ENCODE peak calls at places on chromosomes 13 and 19, in seven cellular contexts. P is A549, K is H1, I is left lung, G is Karpas-422, S is BE2C, Y is tibial artery. A is an unnamed sample.

GRCh38 chr19:40348961-40349507 is 539 bp downstream of the PLD3 start:
- DNase-seq in G (no peak), P (peak; percentile 89), Y (no peak), S (no peak), K (no peak), I (no peak), A (no peak)

GRCh38 chr13:39818953-39819352 is 163.5 kb downstream of the COG6 start:
- DNase-seq in I (no peak), Y (no peak), S (no peak), P (no peak), G (no peak), K (no peak), A (no peak)

GRCh38 chr13:107644136-107644535 is 571.2 kb downstream of the LIG4 start:
- DNase-seq in G (no peak), P (no peak), Y (no peak), S (no peak), I (no peak), K (no peak), A (no peak)

GRCh38 chr13:49690133-49690989 is 925 bp downstream of the EBPL start:
- DNase-seq in P (peak; percentile 36), I (no peak), Y (no peak), S (peak; percentile 25), K (no peak), G (no peak), A (no peak)

GRCh38 chr19:3408996-3409345 is 42.6 kb downstream of the NFIC start:
- DNase-seq in P (no peak), I (no peak), S (no peak), Y (no peak), G (no peak), K (no peak), A (no peak)

GRCh38 chr13:89749888-89750287 is 1597.6 kb upstream of the MIR17HG start:
- DNase-seq in I (no peak), P (no peak), S (no peak), Y (no peak), K (no peak), G (no peak), A (no peak)

GRCh38 chr19:42540071-42540553 is 11.8 kb upstream of the CEACAM1 start:
- DNase-seq in P (no peak), Y (no peak), G (no peak), S (no peak), K (no peak), I (no peak), A (peak; percentile 13)

GRCh38 chr13:45683701-45684100 is 18.4 kb upstream of the CBY2 start:
- DNase-seq in Y (no peak), G (no peak), I (no peak), K (no peak), S (no peak), P (no peak), A (no peak)

GRCh38 chr19:9345005-9345404 is 17.8 kb upstream of the ZNF177 start:
- DNase-seq in Y (no peak), G (no peak), K (no peak), P (no peak), S (no peak), I (no peak), A (no peak)
- H3K9me3 ChIP-seq in Y (peaks cover 83% of the 10 kb centered on the region), G (peaks cover 50% of the 10 kb centered on the region), K (peaks cover 67% of the 10 kb centered on the region), P (peaks cover 86% of the 10 kb centered on the region), S (peaks cover 13% of the 10 kb centered on the region), I (peaks cover 100% of the 10 kb centered on the region), A (peaks cover 84% of the 10 kb centered on the region)

GRCh38 chr13:59145381-59145780 is 1018.3 kb downstream of the DIAPH3 start:
- DNase-seq in K (no peak), I (no peak), G (no peak), Y (no peak), P (no peak), S (no peak), A (no peak)

DNA sequence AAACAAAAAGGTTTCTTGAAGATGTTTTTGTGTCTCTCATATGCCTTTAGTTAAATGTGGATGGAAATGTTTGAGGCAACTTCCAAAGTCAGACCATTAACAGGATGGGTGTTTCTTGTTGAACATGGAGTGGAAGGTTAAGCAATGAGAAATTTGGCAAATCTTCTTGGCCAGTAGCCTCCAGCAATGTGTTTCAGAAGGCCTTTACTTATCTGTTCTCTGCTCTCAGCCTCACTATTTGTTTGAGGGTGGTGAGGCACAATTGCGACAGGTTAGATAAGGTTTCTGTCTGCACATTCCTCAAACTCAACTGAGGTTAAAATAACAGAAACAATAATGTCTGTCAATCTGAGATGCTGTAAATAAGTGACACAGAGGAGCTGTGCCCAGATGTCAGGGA is 1019.0 kb downstream of the DIAPH3 start:
- DNase-seq in K (no peak), Y (no peak), G (no peak), S (no peak), I (no peak), P (no peak), A (no peak)
- H3K9me3 ChIP-seq in K (no peaks in the 10 kb centered on the region), Y (no peaks in the 10 kb centered on the region), G (no peaks in the 10 kb centered on the region), S (no peaks in the 10 kb centered on the region), I (no peaks in the 10 kb centered on the region), P (no peaks in the 10 kb centered on the region), A (no peaks in the 10 kb centered on the region)

DNA sequence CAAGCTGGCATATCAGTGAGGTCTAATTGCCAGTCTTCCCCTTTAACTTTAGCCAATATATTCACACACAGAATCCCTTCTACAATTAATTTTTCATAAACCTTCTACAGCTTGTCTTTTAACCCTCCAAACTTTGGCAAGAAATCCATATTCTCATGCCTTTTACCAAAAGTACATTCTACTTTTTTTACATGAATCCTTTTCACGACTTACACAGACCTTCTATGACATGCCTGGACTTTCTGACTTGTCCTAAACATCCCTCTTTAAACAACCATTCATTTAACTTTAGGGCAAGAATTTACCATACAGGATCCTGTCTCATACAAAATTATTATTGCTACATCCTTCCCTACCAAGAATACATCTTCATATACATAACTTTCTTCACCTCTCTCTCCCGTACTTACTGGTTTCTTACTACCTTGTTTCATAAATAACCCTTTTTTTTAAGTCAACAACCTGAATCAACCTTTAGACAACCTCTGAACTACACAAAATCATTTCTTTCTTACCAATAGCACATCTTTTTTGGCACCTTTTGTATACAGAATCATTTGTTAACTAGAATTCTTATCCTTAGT is 23.5 kb downstream of the ZNF544 start:
- DNase-seq in S (no peak), I (no peak), Y (no peak), K (no peak), G (peak; percentile 66), P (no peak), A (no peak)
- H3K9me3 ChIP-seq in S (peaks cover 11% of the 10 kb centered on the region), I (peaks cover 100% of the 10 kb centered on the region), Y (peaks cover 99% of the 10 kb centered on the region), K (peaks cover 93% of the 10 kb centered on the region), G (peaks cover 70% of the 10 kb centered on the region), P (peaks cover 98% of the 10 kb centered on the region), A (peaks cover 95% of the 10 kb centered on the region)

DNA sequence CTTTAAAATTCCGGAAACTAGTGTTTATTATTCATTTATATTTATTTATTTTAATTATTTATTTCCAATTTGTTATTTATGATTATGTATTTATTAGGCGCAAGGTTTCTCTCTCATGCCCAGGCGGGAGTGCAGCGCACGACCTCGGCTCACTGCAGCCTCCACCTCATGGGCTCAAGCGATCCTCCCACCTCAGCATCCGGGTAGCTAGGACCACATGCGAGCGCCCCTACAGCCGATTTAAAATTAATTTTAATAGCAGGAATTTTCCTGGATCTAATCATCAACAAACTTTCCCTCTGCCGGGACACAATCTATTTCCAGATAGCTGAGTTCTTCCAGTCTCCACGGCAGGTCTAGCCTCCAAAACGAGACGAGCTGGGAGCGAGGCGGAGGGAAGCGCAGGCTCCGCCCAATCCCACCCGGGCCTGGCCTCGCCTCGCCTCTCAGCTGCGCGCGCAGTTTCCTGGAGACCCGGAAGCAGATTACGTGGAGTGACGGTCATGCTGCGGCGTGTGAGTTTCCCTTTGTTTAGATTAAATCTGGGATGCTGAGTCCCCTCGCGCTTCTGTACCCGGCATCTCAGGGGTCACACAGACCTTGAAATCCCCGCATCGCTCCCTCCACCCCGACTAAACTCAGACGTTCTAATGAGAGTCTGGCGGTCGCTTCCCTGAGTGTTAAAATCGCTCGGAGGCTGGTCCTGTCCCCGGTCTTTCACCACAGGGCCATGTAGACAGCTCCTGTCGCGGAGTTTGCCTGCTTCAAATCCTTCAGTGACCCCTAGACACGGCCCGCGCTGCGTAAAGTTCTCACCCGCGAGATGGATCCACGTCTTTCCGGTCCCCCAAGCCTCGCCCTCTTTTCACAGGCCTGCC is at the start of gene ZNF880:
- DNase-seq in S (peak; percentile 97), Y (peak; percentile 93), K (peak; percentile 71), I (peak; percentile 94), P (peak; percentile 6), G (no peak), A (peak; percentile 88)
- H3K9me3 ChIP-seq in S (peaks cover 3% of the 10 kb centered on the region), Y (peaks cover 20% of the 10 kb centered on the region), K (peaks cover 36% of the 10 kb centered on the region), I (peaks cover 89% of the 10 kb centered on the region), P (peaks cover 82% of the 10 kb centered on the region), G (peaks cover 41% of the 10 kb centered on the region), A (peaks cover 24% of the 10 kb centered on the region)

GRCh38 chr19:44447864-44448674 is at the start of gene ZNF229:
- DNase-seq in K (peak; percentile 86), S (peak; percentile 91), G (no peak), Y (peak; percentile 57), I (peak; percentile 88), P (peak; percentile 92), A (no peak)
- H3K9me3 ChIP-seq in K (peaks cover 49% of the 10 kb centered on the region), S (no peaks in the 10 kb centered on the region), G (peaks cover 2% of the 10 kb centered on the region), Y (peaks cover 36% of the 10 kb centered on the region), I (peaks cover 99% of the 10 kb centered on the region), P (peaks cover 96% of the 10 kb centered on the region), A (peaks cover 5% of the 10 kb centered on the region)

GRCh38 chr13:112054616-112055015 is 12.3 kb upstream of the SOX1 start:
- DNase-seq in I (no peak), S (no peak), Y (no peak), P (no peak), G (no peak), K (no peak), A (no peak)

GRCh38 chr13:112055032-112055416 is 11.9 kb upstream of the SOX1 start:
- DNase-seq in Y (no peak), P (no peak), I (no peak), K (no peak), S (no peak), G (no peak), A (no peak)

GRCh38 chr13:112055417-112056206 is 11.3 kb upstream of the SOX1 start:
- DNase-seq in P (no peak), S (no peak), G (no peak), I (no peak), K (no peak), Y (no peak), A (no peak)

GRCh38 chr13:112053167-112053743 is 13.7 kb upstream of the SOX1 start:
- DNase-seq in Y (no peak), G (no peak), P (no peak), K (no peak), S (no peak), I (no peak), A (no peak)

DNA sequence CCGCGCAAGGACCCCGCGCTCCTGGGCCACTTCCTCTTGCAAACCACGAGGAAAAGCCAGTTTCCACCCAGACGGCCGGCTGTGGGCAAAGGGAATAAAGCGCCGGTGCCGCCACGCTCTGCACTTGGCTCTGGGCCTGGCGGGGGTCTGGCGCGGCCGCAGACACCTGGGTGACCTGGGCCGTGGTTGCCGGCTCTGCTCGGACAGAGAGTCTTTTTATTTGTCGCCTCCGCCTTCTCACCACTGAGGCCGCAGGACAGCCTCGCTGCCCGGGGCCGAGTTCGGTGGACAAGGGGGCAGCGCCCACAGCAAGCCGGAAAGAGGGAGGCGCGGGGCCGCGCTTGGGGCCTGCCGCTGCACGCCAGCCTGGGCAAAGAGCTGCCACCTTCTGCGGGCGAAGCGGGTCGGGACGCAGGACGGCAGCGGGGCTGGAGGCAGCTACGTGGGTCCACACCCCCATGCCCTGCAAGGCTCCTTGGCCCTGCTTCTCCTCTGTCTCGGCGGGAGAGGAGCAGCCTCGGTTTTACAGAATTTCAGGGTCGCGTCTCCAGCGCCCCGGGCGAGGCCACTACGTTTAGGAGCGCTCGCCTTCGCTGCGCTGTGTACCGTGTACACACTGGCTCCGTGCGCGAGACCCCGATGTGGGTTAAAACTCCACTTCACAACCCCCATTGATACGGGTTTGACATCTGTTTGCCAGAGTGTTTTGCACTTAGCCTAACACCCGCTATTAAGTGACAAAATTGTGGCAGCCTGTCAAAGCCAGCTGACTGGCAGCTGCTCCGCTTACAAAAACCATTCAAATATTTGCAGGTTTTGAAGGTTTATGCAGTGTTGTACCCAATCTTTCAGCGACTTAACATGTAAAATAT is 13.0 kb upstream of the SOX1 start:
- DNase-seq in P (no peak), Y (no peak), I (no peak), G (no peak), S (no peak), K (no peak), A (no peak)
- H3K9me3 ChIP-seq in P (no peaks in the 10 kb centered on the region), Y (no peaks in the 10 kb centered on the region), I (no peaks in the 10 kb centered on the region), G (no peaks in the 10 kb centered on the region), S (no peaks in the 10 kb centered on the region), K (no peaks in the 10 kb centered on the region), A (no peaks in the 10 kb centered on the region)

A was measured in vagina.